ENCODE peak calls at places on chromosomes 2 and 18, in six cellular contexts. One of them, this sample, is unnamed.

GRCh38 chr2:85011098-85011497 is 40.1 kb downstream of the KCMF1 start:
- DNase-seq in foreskin fibroblast: no peak
- DNase-seq in esophagus squamous epithelium: no peak
- DNase-seq in lower lobe of right lung: no peak
- DNase-seq in fibroblast of mammary gland: peak
- DNase-seq in progenitor cell of endocrine pancreas: no peak
- DNase-seq in this sample: no peak

GRCh38 chr2:19408592-19408991 is 50.2 kb upstream of the OSR1 start:
- DNase-seq in foreskin fibroblast: no peak
- DNase-seq in esophagus squamous epithelium: no peak
- DNase-seq in lower lobe of right lung: no peak
- DNase-seq in fibroblast of mammary gland: no peak
- DNase-seq in progenitor cell of endocrine pancreas: no peak
- DNase-seq in this sample: peak

GRCh38 chr2:175605599-175605988 is 396.5 kb downstream of the LNPK start:
- DNase-seq in foreskin fibroblast: no peak
- DNase-seq in esophagus squamous epithelium: no peak
- DNase-seq in lower lobe of right lung: no peak
- DNase-seq in fibroblast of mammary gland: no peak
- DNase-seq in progenitor cell of endocrine pancreas: no peak
- DNase-seq in this sample: no peak

GRCh38 chr2:145220496-145220895 is 700.6 kb upstream of the ZEB2 start:
- DNase-seq in foreskin fibroblast: no peak
- DNase-seq in esophagus squamous epithelium: no peak
- DNase-seq in lower lobe of right lung: no peak
- DNase-seq in fibroblast of mammary gland: peak
- DNase-seq in progenitor cell of endocrine pancreas: no peak
- DNase-seq in this sample: no peak

GRCh38 chr2:149020432-149020851 is 18.1 kb upstream of the LYPD6B start:
- DNase-seq in foreskin fibroblast: no peak
- DNase-seq in esophagus squamous epithelium: no peak
- DNase-seq in lower lobe of right lung: no peak
- DNase-seq in fibroblast of mammary gland: no peak
- DNase-seq in progenitor cell of endocrine pancreas: no peak
- DNase-seq in this sample: no peak

GRCh38 chr18:51121597-51121857 is 76.0 kb downstream of the MEX3C start:
- DNase-seq in foreskin fibroblast: no peak
- DNase-seq in esophagus squamous epithelium: no peak
- DNase-seq in lower lobe of right lung: no peak
- DNase-seq in fibroblast of mammary gland: no peak
- DNase-seq in progenitor cell of endocrine pancreas: no peak
- DNase-seq in this sample: no peak

GRCh38 chr2:88321614-88322248 is 130.8 kb downstream of the FOXI3 start:
- DNase-seq in foreskin fibroblast: no peak
- DNase-seq in esophagus squamous epithelium: no peak
- DNase-seq in lower lobe of right lung: no peak
- DNase-seq in fibroblast of mammary gland: no peak
- DNase-seq in progenitor cell of endocrine pancreas: no peak
- DNase-seq in this sample: no peak

GRCh38 chr18:79169958-79170555 is 100.9 kb downstream of the ATP9B start:
- DNase-seq in foreskin fibroblast: peak
- DNase-seq in esophagus squamous epithelium: no peak
- DNase-seq in lower lobe of right lung: no peak
- DNase-seq in fibroblast of mammary gland: peak
- DNase-seq in progenitor cell of endocrine pancreas: no peak
- DNase-seq in this sample: peak

GRCh38 chr2:204051476-204051875 is 114.9 kb downstream of the ICOS start:
- DNase-seq in foreskin fibroblast: no peak
- DNase-seq in esophagus squamous epithelium: no peak
- DNase-seq in lower lobe of right lung: no peak
- DNase-seq in fibroblast of mammary gland: no peak
- DNase-seq in progenitor cell of endocrine pancreas: no peak
- DNase-seq in this sample: no peak

GRCh38 chr18:36942264-36942663 is 113.3 kb downstream of the KIAA1328 start:
- DNase-seq in foreskin fibroblast: peak
- DNase-seq in esophagus squamous epithelium: no peak
- DNase-seq in lower lobe of right lung: no peak
- DNase-seq in fibroblast of mammary gland: peak
- DNase-seq in progenitor cell of endocrine pancreas: no peak
- DNase-seq in this sample: peak

GRCh38 chr2:161136696-161137324 is 23.4 kb upstream of the TANK start:
- DNase-seq in foreskin fibroblast: no peak
- DNase-seq in esophagus squamous epithelium: no peak
- DNase-seq in lower lobe of right lung: no peak
- DNase-seq in fibroblast of mammary gland: peak
- DNase-seq in progenitor cell of endocrine pancreas: no peak
- DNase-seq in this sample: peak

GRCh38 chr18:48550101-48550729 is 11.4 kb downstream of the CTIF start:
- DNase-seq in foreskin fibroblast: no peak
- DNase-seq in esophagus squamous epithelium: no peak
- DNase-seq in lower lobe of right lung: no peak
- DNase-seq in fibroblast of mammary gland: no peak
- DNase-seq in progenitor cell of endocrine pancreas: no peak
- DNase-seq in this sample: no peak

GRCh38 chr18:68837665-68838390 is 39.9 kb downstream of the CCDC102B start:
- DNase-seq in foreskin fibroblast: peak
- DNase-seq in esophagus squamous epithelium: no peak
- DNase-seq in lower lobe of right lung: no peak
- DNase-seq in fibroblast of mammary gland: peak
- DNase-seq in progenitor cell of endocrine pancreas: no peak
- DNase-seq in this sample: no peak

GRCh38 chr2:120437604-120438000 is 91.7 kb downstream of the INHBB start:
- DNase-seq in foreskin fibroblast: no peak
- DNase-seq in esophagus squamous epithelium: no peak
- DNase-seq in lower lobe of right lung: no peak
- DNase-seq in fibroblast of mammary gland: no peak
- DNase-seq in progenitor cell of endocrine pancreas: no peak
- DNase-seq in this sample: no peak

GRCh38 chr2:119301413-119301812 is 65.2 kb downstream of the C2orf76 start:
- DNase-seq in foreskin fibroblast: no peak
- DNase-seq in esophagus squamous epithelium: no peak
- DNase-seq in lower lobe of right lung: no peak
- DNase-seq in fibroblast of mammary gland: peak
- DNase-seq in progenitor cell of endocrine pancreas: no peak
- DNase-seq in this sample: no peak

GRCh38 chr18:45175505-45175904 is 439.8 kb upstream of the SLC14A2 start:
- DNase-seq in foreskin fibroblast: no peak
- DNase-seq in esophagus squamous epithelium: no peak
- DNase-seq in lower lobe of right lung: no peak
- DNase-seq in fibroblast of mammary gland: no peak
- DNase-seq in progenitor cell of endocrine pancreas: no peak
- DNase-seq in this sample: peak

DNA sequence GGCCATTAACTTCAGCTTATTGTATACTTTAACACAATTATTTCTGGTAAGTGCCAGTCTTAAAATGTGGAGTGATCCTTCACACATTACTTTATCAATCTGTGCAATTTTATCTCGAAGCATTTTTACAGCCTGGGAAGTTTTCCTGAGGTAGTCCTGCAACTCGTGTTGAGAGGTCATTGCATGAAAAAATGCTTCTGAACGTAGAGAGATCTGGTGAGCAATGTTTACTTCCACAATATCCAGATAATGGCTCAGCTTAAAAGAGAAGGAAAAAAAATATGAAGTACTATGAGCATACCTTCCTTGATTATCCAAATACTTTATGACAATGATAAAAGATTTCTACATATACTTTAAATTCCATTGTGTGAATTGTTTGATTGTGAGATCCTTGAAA is 57.0 kb downstream of the VPS54 start:
- DNase-seq in foreskin fibroblast: no peak
- DNase-seq in esophagus squamous epithelium: no peak
- DNase-seq in lower lobe of right lung: no peak
- DNase-seq in fibroblast of mammary gland: no peak
- DNase-seq in progenitor cell of endocrine pancreas: no peak
- DNase-seq in this sample: no peak
- TF ChIP-seq CTCF in foreskin fibroblast: no peak
- TF ChIP-seq CTCF in esophagus squamous epithelium: no peak
- TF ChIP-seq CTCF in lower lobe of right lung: no peak
- TF ChIP-seq CTCF in fibroblast of mammary gland: no peak
- TF ChIP-seq CTCF in progenitor cell of endocrine pancreas: no peak
- TF ChIP-seq CTCF in this sample: no peak

DNA sequence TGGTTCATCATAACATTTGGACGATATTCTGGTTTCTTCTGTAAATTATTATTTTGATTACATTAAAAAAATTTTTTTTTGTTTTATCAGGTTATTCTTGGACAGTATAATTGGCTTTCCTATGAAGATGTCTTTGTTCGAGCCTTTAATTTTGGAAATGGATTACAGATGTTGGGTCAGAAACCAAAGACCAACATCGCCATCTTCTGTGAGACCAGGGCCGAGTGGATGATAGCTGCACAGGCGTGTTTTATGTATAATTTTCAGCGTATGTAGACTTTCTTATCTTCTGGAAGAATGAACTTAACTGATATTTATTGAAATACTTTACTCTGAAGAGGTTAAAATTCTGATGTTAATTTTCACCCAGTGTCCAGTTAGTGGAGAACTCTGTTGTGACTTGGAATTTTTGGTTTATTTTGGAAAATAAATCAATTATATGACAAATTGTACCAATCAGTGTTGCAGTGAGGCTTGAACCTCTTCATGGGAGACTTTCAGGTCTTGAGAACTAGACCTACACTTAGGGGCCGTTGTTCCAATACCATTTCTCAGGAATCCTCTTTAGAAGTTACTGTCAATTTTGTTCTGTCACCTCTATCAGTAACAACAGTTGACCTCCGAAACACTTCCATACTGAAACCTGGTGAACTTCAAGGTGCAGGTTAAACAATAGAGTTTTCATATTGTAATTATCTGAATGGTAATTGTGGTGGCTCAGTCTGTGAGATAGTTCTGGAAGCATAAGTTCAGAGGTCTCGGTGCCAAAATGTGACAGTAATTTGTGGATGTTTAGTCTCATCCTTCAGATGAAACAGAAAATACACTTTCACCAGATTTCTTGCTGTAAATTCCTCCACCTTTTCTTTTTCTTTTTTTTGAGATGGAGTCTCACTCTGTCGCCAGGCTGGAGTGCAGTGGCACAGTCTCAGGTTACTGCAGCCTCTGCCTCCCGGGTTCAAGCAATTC is 55.7 kb downstream of the ACSL3 start:
- DNase-seq in foreskin fibroblast: no peak
- DNase-seq in esophagus squamous epithelium: no peak
- DNase-seq in lower lobe of right lung: no peak
- DNase-seq in fibroblast of mammary gland: no peak
- DNase-seq in progenitor cell of endocrine pancreas: no peak
- DNase-seq in this sample: no peak
- TF ChIP-seq CTCF in foreskin fibroblast: no peak
- TF ChIP-seq CTCF in esophagus squamous epithelium: no peak
- TF ChIP-seq CTCF in lower lobe of right lung: peak
- TF ChIP-seq CTCF in fibroblast of mammary gland: no peak
- TF ChIP-seq CTCF in progenitor cell of endocrine pancreas: peak
- TF ChIP-seq CTCF in this sample: peak

DNA sequence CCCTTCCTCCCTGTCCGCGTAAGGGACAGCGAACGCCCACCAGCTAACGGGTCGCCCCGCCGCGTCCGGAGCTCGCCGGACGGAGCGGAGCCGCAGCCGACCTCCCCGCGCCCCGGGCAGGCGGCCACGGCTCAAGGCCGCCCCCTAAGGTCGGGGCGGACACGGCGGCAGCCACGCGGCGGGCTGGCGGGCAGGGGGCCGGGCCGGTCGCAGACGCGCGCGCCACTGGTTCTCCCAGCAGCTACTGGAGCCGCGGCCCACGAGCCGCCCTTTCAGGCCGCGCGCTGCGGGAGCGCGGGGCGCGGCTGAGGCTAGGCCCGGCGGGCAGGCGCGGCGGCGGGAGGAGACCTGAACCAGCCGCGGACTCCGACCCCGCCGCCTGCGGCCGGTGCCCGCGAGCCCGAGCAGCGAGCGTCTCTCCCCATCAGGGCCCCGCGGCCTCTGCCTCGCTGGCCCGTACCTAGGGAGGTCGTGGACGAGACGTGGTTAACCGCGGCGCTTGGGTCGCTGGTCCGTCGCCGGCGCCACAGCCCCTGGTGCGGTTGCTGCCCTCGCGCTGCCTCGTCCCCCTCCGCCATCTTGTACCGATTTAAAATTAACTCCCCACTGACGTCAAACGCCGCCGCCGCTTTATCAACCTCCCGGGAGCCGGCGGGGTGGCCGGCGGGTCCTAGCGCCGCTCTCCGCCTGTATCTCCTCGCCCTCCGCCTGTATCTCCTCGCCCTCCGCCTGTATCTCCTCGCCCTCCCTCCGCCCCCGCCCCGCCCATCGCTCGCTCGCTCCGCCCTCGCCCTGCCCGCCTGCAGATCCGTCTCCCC is at the start of gene ATL2:
- DNase-seq in foreskin fibroblast: peak
- DNase-seq in esophagus squamous epithelium: peak
- DNase-seq in lower lobe of right lung: peak
- DNase-seq in fibroblast of mammary gland: peak
- DNase-seq in progenitor cell of endocrine pancreas: peak
- DNase-seq in this sample: peak
- TF ChIP-seq CTCF in foreskin fibroblast: no peak
- TF ChIP-seq CTCF in esophagus squamous epithelium: peak
- TF ChIP-seq CTCF in lower lobe of right lung: peak
- TF ChIP-seq CTCF in fibroblast of mammary gland: no peak
- TF ChIP-seq CTCF in progenitor cell of endocrine pancreas: peak
- TF ChIP-seq CTCF in this sample: peak

DNA sequence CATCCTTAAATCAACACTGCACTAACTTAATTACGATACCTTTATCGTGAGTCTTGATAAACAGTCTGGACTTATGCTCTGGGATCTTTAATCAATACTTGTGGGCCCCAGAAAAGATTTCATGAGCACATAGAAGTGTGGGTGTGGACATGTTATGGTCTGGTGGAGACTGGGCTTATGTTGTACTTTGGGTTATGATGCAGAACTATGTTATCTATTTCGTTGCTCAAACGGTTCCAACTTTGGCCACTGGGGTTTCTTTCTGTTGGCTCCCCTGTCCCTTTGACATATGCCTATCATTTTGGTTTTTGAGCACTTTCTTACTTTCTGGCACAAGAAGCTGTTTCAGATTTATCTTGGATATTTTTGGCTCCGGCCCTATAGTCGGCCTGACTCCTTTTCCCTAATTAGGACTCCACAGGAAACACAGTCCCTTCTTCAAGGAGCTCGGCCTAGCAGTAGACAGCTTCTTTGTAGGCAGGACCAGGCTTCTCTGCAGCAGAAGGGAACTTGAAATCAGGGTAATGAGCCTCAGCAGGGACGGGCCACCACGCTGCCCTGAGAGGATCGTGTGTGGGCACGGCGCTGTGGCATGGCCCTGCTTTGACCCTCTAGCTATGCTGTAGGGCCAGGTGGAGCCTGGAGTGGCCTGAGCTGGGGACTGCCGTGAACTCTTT is 54.6 kb upstream of the TXNDC2 start:
- DNase-seq in foreskin fibroblast: no peak
- DNase-seq in esophagus squamous epithelium: no peak
- DNase-seq in lower lobe of right lung: no peak
- DNase-seq in fibroblast of mammary gland: no peak
- DNase-seq in progenitor cell of endocrine pancreas: no peak
- DNase-seq in this sample: no peak
- TF ChIP-seq CTCF in foreskin fibroblast: no peak
- TF ChIP-seq CTCF in esophagus squamous epithelium: no peak
- TF ChIP-seq CTCF in lower lobe of right lung: peak
- TF ChIP-seq CTCF in fibroblast of mammary gland: no peak
- TF ChIP-seq CTCF in progenitor cell of endocrine pancreas: peak
- TF ChIP-seq CTCF in this sample: peak

GRCh38 chr2:127575185-127575765 is 39.8 kb downstream of the MYO7B start:
- DNase-seq in foreskin fibroblast: no peak
- DNase-seq in esophagus squamous epithelium: no peak
- DNase-seq in lower lobe of right lung: no peak
- DNase-seq in fibroblast of mammary gland: no peak
- DNase-seq in progenitor cell of endocrine pancreas: no peak
- DNase-seq in this sample: no peak
- TF ChIP-seq CTCF in foreskin fibroblast: no peak
- TF ChIP-seq CTCF in esophagus squamous epithelium: no peak
- TF ChIP-seq CTCF in lower lobe of right lung: no peak
- TF ChIP-seq CTCF in fibroblast of mammary gland: no peak
- TF ChIP-seq CTCF in progenitor cell of endocrine pancreas: no peak
- TF ChIP-seq CTCF in this sample: no peak